ENCODE peak calls at places on chromosomes 13 and 19, in ten cellular contexts. F is colonic mucosa, R is fibroblast of lung, Z is tibial artery, S is tibial nerve, G is cardiac muscle cell, A is ascending aorta, M is right atrium auricular region, H is SJCRH30, B is heart right ventricle. E is an unnamed sample.
A peak's percentile ranks its signal among the peaks of the same experiment; 100 is the strongest.

GRCh38 chr19:51407631-51408131 is 9.8 kb downstream of the SIGLEC10 start:
- DNase-seq in A (no peak), M (no peak), F (no peak), G (peak; percentile 45), Z (no peak), B (no peak), S (no peak), H (peak; percentile 25), R (no peak), E (peak; percentile 42)

GRCh38 chr13:107339209-107339608 is 771.3 kb upstream of the ARGLU1 start:
- DNase-seq in B (no peak), M (no peak), S (no peak), G (no peak), A (no peak), Z (no peak), H (no peak), F (no peak), R (peak; percentile 47), E (no peak)

GRCh38 chr13:32840840-32841713 is 175.1 kb upstream of the KL start:
- DNase-seq in H (peak; percentile 44), S (no peak), M (no peak), F (no peak), B (peak; percentile 68), A (no peak), Z (no peak), R (peak; percentile 10), G (no peak), E (no peak)

GRCh38 chr19:20367811-20368294 is 197.7 kb downstream of the ZNF737 start:
- DNase-seq in H (no peak), Z (no peak), A (no peak), R (no peak), G (peak; percentile 52), M (no peak), S (no peak), B (no peak), F (no peak), E (no peak)

GRCh38 chr19:10289836-10290438 is at the start of gene ICAM5:
- DNase-seq in G (peak; percentile 61), S (no peak), R (no peak), Z (no peak), A (no peak), B (no peak), M (no peak), H (no peak), F (no peak), E (peak; percentile 44)

GRCh38 chr19:19209372-19209771 is 2.4 kb upstream of the NCAN start:
- DNase-seq in H (no peak), G (no peak), Z (no peak), R (no peak), S (no peak), F (no peak), A (no peak), M (no peak), B (no peak), E (no peak)

GRCh38 chr19:33746159-33746558 is 50.5 kb upstream of the KCTD15 start:
- DNase-seq in F (no peak), S (no peak), H (no peak), Z (no peak), B (no peak), M (no peak), R (no peak), G (no peak), A (no peak), E (no peak)

GRCh38 chr19:38674388-38675133 is 27.1 kb downstream of the ACTN4 start:
- DNase-seq in R (peak; percentile 58), A (no peak), G (peak; percentile 65), F (no peak), S (no peak), H (peak; percentile 97), B (no peak), Z (no peak), M (no peak), E (no peak)

GRCh38 chr19:8390617-8390981 is 439 bp downstream of the RAB11B start:
- DNase-seq in Z (peak; percentile 98), R (peak; percentile 76), F (peak; percentile 98), S (peak; percentile 97), H (peak; percentile 95), A (peak; percentile 96), M (peak; percentile 97), B (peak; percentile 98), G (peak; percentile 96), E (peak; percentile 85)

GRCh38 chr19:51644636-51645271 is 1.9 kb downstream of the SIGLEC14 start:
- DNase-seq in M (no peak), S (no peak), B (no peak), H (no peak), R (no peak), Z (no peak), G (no peak), A (no peak), F (no peak), E (no peak)

GRCh38 chr19:11375143-11375948 is 880 bp downstream of the SWSAP1 start:
- DNase-seq in Z (peak; percentile 80), B (peak; percentile 53), H (peak; percentile 69), M (peak; percentile 67), A (peak; percentile 81), S (peak; percentile 17), F (peak; percentile 65), R (no peak), G (peak; percentile 53), E (peak; percentile 84)

DNA sequence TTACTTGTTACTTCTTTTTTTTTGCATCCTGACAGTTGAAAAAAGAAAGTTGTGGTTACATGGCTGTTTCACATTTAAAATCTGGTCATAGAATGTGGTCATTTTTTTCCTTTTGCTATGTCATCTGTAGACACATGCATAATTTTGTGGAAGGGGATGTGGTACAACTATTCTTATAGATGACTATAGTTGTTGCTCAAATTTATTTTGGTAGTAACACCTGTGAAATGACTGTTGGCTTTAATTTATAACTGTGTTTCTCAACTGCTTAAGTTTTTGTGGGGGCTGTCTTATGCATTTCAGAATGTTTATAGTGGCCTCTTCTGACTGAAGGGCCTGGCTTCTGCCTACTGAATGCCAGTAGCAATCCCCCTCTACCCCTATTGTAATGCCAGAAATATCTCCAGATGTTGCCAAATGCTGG is 130.5 kb downstream of the PAN3 start:
- DNase-seq in B (no peak), G (no peak), M (no peak), F (no peak), S (no peak), H (no peak), Z (no peak), R (no peak), A (no peak), E (no peak)
- H3K27ac ChIP-seq in B (no peak overlapping the region), G (no peak overlapping the region), M (no peak overlapping the region), F (no peak overlapping the region), S (no peak overlapping the region), H (no peak overlapping the region), Z (no peak overlapping the region), R (no peak overlapping the region), A (no peak overlapping the region), E (no peak overlapping the region)

GRCh38 chr19:49316284-49316683 is 8.7 kb downstream of the SLC6A16 start:
- DNase-seq in Z (no peak), R (no peak), G (no peak), F (no peak), M (no peak), A (no peak), B (no peak), S (no peak), H (no peak), E (no peak)

GRCh38 chr19:49318296-49318695 is 6.7 kb downstream of the SLC6A16 start:
- DNase-seq in R (no peak), Z (no peak), S (no peak), H (no peak), M (no peak), F (no peak), G (no peak), B (no peak), A (no peak), E (no peak)

GRCh38 chr19:49315111-49315510 is 9.9 kb downstream of the SLC6A16 start:
- DNase-seq in S (no peak), R (no peak), A (no peak), B (no peak), G (no peak), H (no peak), M (peak; percentile 36), F (no peak), Z (no peak), E (no peak)
- H3K4me1 ChIP-seq in S (no peaks in the 10 kb centered on the region), R (no peaks in the 10 kb centered on the region), A (no peaks in the 10 kb centered on the region), B (no peaks in the 10 kb centered on the region), G (no peaks in the 10 kb centered on the region), H (no peaks in the 10 kb centered on the region), M (no peaks in the 10 kb centered on the region), F (no peaks in the 10 kb centered on the region), Z (no peaks in the 10 kb centered on the region), E (no peaks in the 10 kb centered on the region)

DNA sequence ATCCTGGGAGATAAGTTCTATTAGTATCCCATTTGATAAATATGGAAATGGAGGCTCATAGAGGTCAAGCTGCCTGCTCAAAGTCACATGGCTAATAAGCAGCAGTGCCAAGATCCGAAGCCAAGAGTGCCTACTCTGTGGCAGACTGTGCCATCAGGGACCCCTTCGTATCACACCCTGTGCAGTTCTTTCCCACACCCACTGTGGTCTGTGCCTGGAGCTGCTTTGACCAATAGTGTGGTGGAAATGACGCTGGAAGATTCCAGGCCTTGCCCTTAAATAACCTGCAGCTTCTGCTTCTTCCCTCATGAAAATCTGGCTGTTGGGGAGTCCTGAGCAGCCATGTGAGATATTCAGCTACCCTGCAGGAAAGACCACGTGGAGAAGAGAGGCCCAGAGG is 10.1 kb downstream of the OPA3 start:
- DNase-seq in F (no peak), H (no peak), Z (no peak), G (no peak), S (no peak), M (no peak), A (no peak), R (no peak), B (no peak), E (no peak)
- H3K27ac ChIP-seq in F (no peak overlapping the region), H (no peak overlapping the region), Z (no peak overlapping the region), G (no peak overlapping the region), S (no peak overlapping the region), M (peak overlapping the region; percentile 67), A (no peak overlapping the region), R (peak overlapping the region; percentile 18), B (peak overlapping the region; percentile 80), E (no peak overlapping the region)

DNA sequence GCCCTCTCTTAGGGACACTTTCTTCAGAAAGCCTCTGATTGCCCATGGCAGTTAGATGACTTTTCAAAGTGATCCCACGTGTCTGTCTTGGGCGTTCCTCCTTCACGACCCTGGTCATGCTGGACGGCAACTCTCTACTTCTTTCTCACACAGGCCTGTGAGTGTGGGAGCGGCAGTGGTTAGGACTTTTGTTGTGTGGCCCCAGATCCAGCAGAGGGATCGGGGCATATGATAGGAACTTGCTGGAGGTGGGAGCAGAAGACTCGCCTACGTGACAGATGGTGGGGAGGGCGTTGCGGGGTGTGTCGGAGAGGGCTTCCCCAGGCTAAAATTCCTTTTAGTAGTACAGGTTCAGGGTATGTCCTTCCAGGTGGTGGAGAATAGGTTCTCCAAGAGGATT is 289.5 kb upstream of the MAB21L1 start:
- DNase-seq in R (no peak), Z (no peak), S (no peak), H (no peak), M (no peak), A (no peak), F (no peak), B (no peak), G (no peak), E (no peak)
- H3K4me1 ChIP-seq in R (peaks cover 4% of the 10 kb centered on the region), Z (no peaks in the 10 kb centered on the region), S (no peaks in the 10 kb centered on the region), H (peaks cover 84% of the 10 kb centered on the region), M (no peaks in the 10 kb centered on the region), A (no peaks in the 10 kb centered on the region), F (no peaks in the 10 kb centered on the region), B (no peaks in the 10 kb centered on the region), G (no peaks in the 10 kb centered on the region), E (no peaks in the 10 kb centered on the region)